ENCODE peak calls at places on chromosomes 4 and X, in eight cellular contexts. L, Q, C, S, W, X, K and U are unnamed samples.

GRCh38 chr4:184439856-184440592 is 34.3 kb downstream of the IRF2 start:
- DNase-seq in X (peak), W (no peak), K (no peak), S (no peak), C (peak), Q (peak), L (peak), U (no peak)

GRCh38 chrX:153694687-153695270 is 7.1 kb downstream of the SLC6A8 start:
- DNase-seq in Q (no peak), K (no peak), X (no peak), W (no peak), L (no peak), C (no peak), S (no peak), U (no peak)

GRCh38 chrX:13013353-13014110 is 30.9 kb downstream of the FAM9C start:
- DNase-seq in S (peak), Q (peak), C (peak), W (peak), X (no peak), K (no peak), L (peak), U (no peak)

GRCh38 chrX:1592863-1593201 is 1.4 kb downstream of the AKAP17A start:
- DNase-seq in K (no peak), S (no peak), C (peak), L (no peak), X (no peak), W (peak), Q (no peak), U (no peak)

GRCh38 chr4:158997660-158998349 is 105.1 kb upstream of the RAPGEF2 start:
- DNase-seq in S (no peak), L (no peak), X (no peak), C (no peak), W (no peak), K (no peak), Q (no peak), U (no peak)

GRCh38 chr4:86586160-86586572 is 7.9 kb upstream of the PTPN13 start:
- DNase-seq in C (no peak), S (no peak), Q (peak), X (no peak), L (no peak), W (no peak), K (no peak), U (peak)

GRCh38 chr4:86596802-86597201 is 2.7 kb downstream of the PTPN13 start:
- DNase-seq in X (no peak), S (no peak), Q (peak), W (no peak), K (no peak), C (peak), L (peak), U (peak)

GRCh38 chrX:34341258-34341657 is 209.1 kb upstream of the FAM47A start:
- DNase-seq in L (peak), S (no peak), Q (peak), K (no peak), X (no peak), C (peak), W (no peak), U (peak)

GRCh38 chrX:254630-255215 is 26.5 kb upstream of the PLCXD1 start:
- DNase-seq in X (no peak), S (no peak), Q (no peak), L (no peak), K (no peak), W (no peak), C (peak), U (no peak)

DNA sequence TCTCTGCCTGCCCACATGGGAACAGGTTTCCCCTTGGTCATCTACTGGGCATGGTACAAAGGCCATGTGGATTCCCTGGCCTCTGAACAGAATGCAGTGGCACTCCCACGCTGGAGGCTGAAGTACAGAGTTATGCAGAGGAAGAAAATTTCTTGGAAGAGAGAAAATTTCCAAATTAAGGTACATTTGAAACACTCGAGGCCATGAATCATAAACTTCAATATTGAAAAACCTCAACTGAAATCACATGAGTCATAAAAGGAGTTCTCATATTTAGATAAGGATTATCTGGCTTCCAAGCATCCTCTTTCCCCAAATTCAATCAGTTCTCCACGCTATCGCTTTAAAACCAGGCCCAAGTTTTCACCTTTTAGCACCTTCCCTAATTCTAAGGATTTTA is 28.1 kb upstream of the TXK start:
- DNase-seq in L (peak), Q (peak), K (no peak), W (no peak), C (no peak), S (no peak), X (no peak), U (peak)
- TF ChIP-seq CTCF in L (no peak), Q (no peak), K (no peak), W (no peak), C (no peak), S (no peak), X (no peak), U (no peak)

DNA sequence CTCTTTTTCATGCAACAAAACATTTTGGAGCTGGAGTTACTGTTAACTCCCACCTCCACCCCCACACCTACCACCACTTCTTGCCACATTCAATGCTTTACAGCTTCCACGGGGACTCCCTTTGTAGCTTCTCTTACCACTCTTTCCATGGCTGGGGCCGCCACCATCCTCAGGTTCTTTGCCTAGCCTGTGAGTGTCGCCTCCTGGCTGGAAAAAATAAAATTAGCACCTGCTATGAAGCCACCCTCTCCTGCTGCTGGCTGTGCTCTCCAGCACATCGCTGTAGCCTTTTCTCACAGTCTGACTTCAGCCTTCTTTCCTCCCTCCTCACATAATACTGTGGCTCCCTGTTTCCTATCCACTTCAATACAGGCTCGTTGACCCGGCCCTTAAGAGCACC is 114.4 kb downstream of the FRAS1 start:
- DNase-seq in Q (no peak), X (no peak), C (no peak), L (no peak), K (no peak), W (no peak), S (no peak), U (no peak)
- TF ChIP-seq CTCF in Q (no peak), X (no peak), C (peak), L (no peak), K (no peak), W (no peak), S (no peak), U (no peak)

DNA sequence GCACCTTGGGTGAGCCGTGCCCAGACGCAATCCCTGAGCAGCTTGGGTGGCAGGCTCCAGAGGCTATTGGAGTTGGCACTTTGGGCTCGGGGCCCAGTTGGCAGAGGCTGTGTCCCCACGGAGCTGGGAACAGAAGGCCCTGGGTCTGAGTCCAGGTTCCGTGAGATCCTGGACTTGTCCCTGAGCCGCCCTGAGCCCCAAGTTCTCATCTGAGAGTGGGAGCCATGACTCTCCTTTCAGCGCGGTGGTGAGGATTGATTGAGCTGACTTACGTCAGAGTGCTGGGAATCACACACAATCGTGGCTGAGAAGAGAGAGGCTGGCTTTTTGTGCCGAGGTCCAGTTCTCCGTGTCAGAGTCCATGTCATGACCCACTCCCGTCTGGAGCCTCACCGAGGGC is 98.0 kb downstream of the PSAPL1 start:
- DNase-seq in X (no peak), W (no peak), K (no peak), C (no peak), Q (no peak), L (no peak), S (no peak), U (no peak)
- TF ChIP-seq CTCF in X (no peak), W (no peak), K (no peak), C (no peak), Q (no peak), L (no peak), S (no peak), U (no peak)

DNA sequence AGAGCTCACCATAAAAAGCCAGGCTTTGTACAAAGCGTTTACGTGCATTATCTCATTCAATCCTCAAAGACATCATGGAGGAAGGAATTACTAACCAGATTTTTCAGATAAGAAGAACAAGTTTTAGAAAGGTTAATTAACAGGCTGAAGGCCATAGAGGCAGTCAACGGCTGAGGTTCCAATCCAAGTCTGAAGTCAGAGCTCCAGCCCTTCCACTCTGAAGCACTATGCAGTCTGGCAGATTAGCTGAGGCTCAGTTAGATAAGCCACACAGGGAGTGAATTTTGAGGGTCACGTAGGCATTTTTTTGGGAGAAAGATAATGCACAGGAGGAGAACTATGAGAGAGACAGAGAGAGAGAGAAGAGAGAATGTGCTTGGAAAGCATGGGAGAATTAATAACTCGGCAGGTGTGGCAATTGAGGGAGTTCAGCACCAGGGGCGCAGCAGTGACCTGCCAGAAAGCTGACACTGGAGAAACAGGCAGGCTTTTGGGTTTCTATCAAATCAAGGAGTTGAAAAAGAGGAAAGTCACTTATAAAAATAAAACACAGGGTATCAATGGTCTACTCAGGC is 116.5 kb upstream of the NAP1L5 start:
- DNase-seq in X (no peak), L (no peak), W (no peak), K (no peak), S (no peak), C (no peak), Q (no peak), U (no peak)
- TF ChIP-seq CTCF in X (peak), L (no peak), W (no peak), K (no peak), S (no peak), C (peak), Q (no peak), U (peak)

GRCh38 chr4:44545781-44546180 is 97.2 kb upstream of the KCTD8 start:
- DNase-seq in L (no peak), Q (no peak), K (no peak), C (no peak), X (no peak), S (no peak), W (no peak), U (no peak)
- TF ChIP-seq CTCF in L (no peak), Q (no peak), K (no peak), C (no peak), X (no peak), S (no peak), W (no peak), U (no peak)

GRCh38 chr4:87985097-87985886 is 9.8 kb downstream of the SPP1 start:
- DNase-seq in L (peak), X (peak), S (peak), W (peak), C (peak), Q (peak), K (peak), U (peak)
- TF ChIP-seq CTCF in L (peak), X (peak), S (peak), W (peak), C (peak), Q (peak), K (peak), U (peak)

GRCh38 chr4:116668190-116668589 is 417.2 kb downstream of the TRAM1L1 start:
- DNase-seq in X (no peak), S (no peak), K (no peak), W (no peak), Q (no peak), C (no peak), L (no peak), U (no peak)
- TF ChIP-seq CTCF in X (no peak), S (no peak), K (peak), W (no peak), Q (no peak), C (peak), L (no peak), U (no peak)

GRCh38 chrX:69097451-69098236 is 67.6 kb downstream of the PJA1 start:
- DNase-seq in C (peak), L (no peak), W (no peak), S (no peak), X (no peak), Q (no peak), K (no peak), U (no peak)

GRCh38 chrX:69096963-69097362 is 68.3 kb downstream of the PJA1 start:
- DNase-seq in L (no peak), W (no peak), K (no peak), S (no peak), Q (no peak), C (no peak), X (no peak), U (no peak)

GRCh38 chrX:69090022-69090421 is 75.2 kb downstream of the PJA1 start:
- DNase-seq in C (no peak), S (no peak), Q (no peak), K (no peak), X (no peak), W (no peak), L (no peak), U (no peak)

GRCh38 chrX:69095260-69095659 is 70.0 kb downstream of the PJA1 start:
- DNase-seq in X (no peak), S (no peak), K (no peak), W (no peak), C (no peak), L (no peak), Q (no peak), U (no peak)

GRCh38 chrX:69093960-69094935 is 71.0 kb downstream of the PJA1 start:
- DNase-seq in S (peak), L (peak), C (peak), X (no peak), W (peak), K (peak), Q (peak), U (peak)
- TF ChIP-seq CTCF in S (peak), L (peak), C (peak), X (peak), W (peak), K (peak), Q (peak), U (peak)

GRCh38 chr4:136687118-136687517 is 845.2 kb downstream of the PCDH18 start:
- DNase-seq in K (no peak), X (no peak), S (no peak), W (no peak), L (no peak), C (peak), Q (peak), U (no peak)
- TF ChIP-seq CTCF in K (no peak), X (no peak), S (no peak), W (no peak), L (peak), C (peak), Q (peak), U (no peak)